ENCODE peak calls at places on chromosomes 7 and 10, in nine cellular contexts. I is heart left ventricle; M is adipocyte; R is CD4-positive, alpha-beta memory T cell; K is neural progenitor cell; X is IMR-90; H is foreskin keratinocyte; F is effector memory CD4-positive, alpha-beta T cell; P is OCI-LY7. S is an unnamed sample.
A peak's percentile ranks its signal among the peaks of the same experiment; 100 is the strongest.

GRCh38 chr7:22291979-22292378 is 65.0 kb downstream of the RAPGEF5 start:
- DNase-seq in K (no peak), P (no peak), F (no peak), X (no peak), M (no peak), H (no peak), I (no peak), R (no peak), S (no peak)

GRCh38 chr7:128197586-128197985 is 43.5 kb upstream of the LEP start:
- DNase-seq in I (no peak), X (peak; percentile 8), R (no peak), P (no peak), M (peak; percentile 10), F (no peak), K (no peak), H (no peak), S (no peak)

GRCh38 chr7:16915405-16915804 is 33.6 kb upstream of the AGR3 start:
- DNase-seq in H (peak; percentile 99), F (no peak), X (peak; percentile 91), P (no peak), M (peak; percentile 87), K (no peak), R (no peak), I (no peak), S (no peak)

GRCh38 chr10:116775488-116776400 is 33.4 kb upstream of the HSPA12A start:
- DNase-seq in X (no peak), H (no peak), I (no peak), M (no peak), R (no peak), K (no peak), F (no peak), P (no peak), S (no peak)

GRCh38 chr7:142104550-142105527 is 6.7 kb upstream of the MGAM2 start:
- DNase-seq in R (no peak), H (peak; percentile 83), M (peak; percentile 48), F (no peak), I (no peak), P (no peak), X (no peak), K (no peak), S (no peak)

GRCh38 chr10:15472431-15473400 is 101.6 kb upstream of the FAM171A1 start:
- DNase-seq in H (no peak), F (no peak), X (peak; percentile 7), R (no peak), K (peak; percentile 52), M (peak; percentile 89), P (no peak), I (no peak), S (no peak)

GRCh38 chr10:80196270-80196949 is 8.9 kb downstream of the ANXA11 start:
- DNase-seq in H (peak; percentile 73), R (peak; percentile 42), I (peak; percentile 57), P (peak; percentile 40), M (peak; percentile 31), X (peak; percentile 61), F (peak; percentile 32), K (no peak), S (peak; percentile 91)

GRCh38 chr7:31466036-31466435 is 47.9 kb upstream of the ITPRID1 start:
- DNase-seq in H (no peak), F (no peak), X (no peak), P (no peak), R (no peak), I (no peak), M (no peak), K (no peak), S (no peak)

GRCh38 chr10:44316187-44316921 is 68.5 kb downstream of the CXCL12 start:
- DNase-seq in P (peak; percentile 74), R (no peak), I (no peak), X (no peak), K (peak; percentile 16), M (no peak), F (no peak), H (no peak), S (no peak)

GRCh38 chr10:118850418-118851061 is 95.8 kb upstream of the CACUL1 start:
- DNase-seq in H (peak; percentile 76), I (peak; percentile 47), R (peak; percentile 25), X (peak; percentile 36), F (peak; percentile 38), P (peak; percentile 66), K (peak; percentile 87), M (peak; percentile 62), S (peak; percentile 20)

GRCh38 chr10:91799580-91799975 is 1.4 kb downstream of the TNKS2 start:
- DNase-seq in R (no peak), F (no peak), M (peak; percentile 51), K (no peak), H (peak; percentile 55), X (peak; percentile 43), P (no peak), I (no peak), S (no peak)

GRCh38 chr7:55018361-55019328 is at the start of gene EGFR:
- DNase-seq in H (peak; percentile 75), M (peak; percentile 90), I (peak; percentile 84), R (no peak), X (peak; percentile 80), F (no peak), P (no peak), K (peak; percentile 82), S (no peak)

GRCh38 chr7:23346316-23346715 is 47.2 kb downstream of the MALSU1 start:
- DNase-seq in R (peak; percentile 27), I (no peak), H (no peak), M (no peak), P (peak; percentile 31), X (no peak), F (no peak), K (no peak), S (no peak)

GRCh38 chr10:46084321-46085165 is 38.5 kb upstream of the MSMB start:
- DNase-seq in R (no peak), M (no peak), H (no peak), K (no peak), P (no peak), I (no peak), X (no peak), F (no peak), S (no peak)

GRCh38 chr7:84113906-84114875 is 80.4 kb downstream of the SEMA3A start:
- DNase-seq in F (no peak), I (no peak), K (no peak), P (no peak), M (no peak), R (no peak), H (no peak), X (no peak), S (no peak)

GRCh38 chr10:122475130-122475529 is 13.8 kb downstream of the HTRA1 start:
- DNase-seq in P (no peak), K (no peak), H (no peak), R (no peak), M (no peak), I (peak; percentile 66), F (no peak), X (no peak), S (no peak)

GRCh38 chr10:65952086-65952485 is 973.8 kb upstream of the LRRTM3 start:
- DNase-seq in R (no peak), P (no peak), I (no peak), H (no peak), M (no peak), F (no peak), X (no peak), K (no peak), S (no peak)

GRCh38 chr7:23235688-23236280 is 10.8 kb upstream of the GPNMB start:
- DNase-seq in K (no peak), I (peak; percentile 33), P (no peak), R (no peak), X (peak; percentile 35), M (no peak), H (peak; percentile 97), F (no peak), S (no peak)

GRCh38 chr10:43873717-43874116 is 225.0 kb upstream of the ZNF32 start:
- DNase-seq in R (no peak), I (no peak), K (no peak), P (no peak), F (no peak), H (no peak), X (no peak), M (no peak), S (no peak)

GRCh38 chr10:96261132-96261531 is 10.2 kb downstream of the BLNK start:
- DNase-seq in I (no peak), P (no peak), K (no peak), F (no peak), R (no peak), M (no peak), H (no peak), X (no peak), S (no peak)
- H3K4me1 ChIP-seq in I (no peaks in the 10 kb centered on the region), P (peaks cover 98% of the 10 kb centered on the region), K (peaks cover 8% of the 10 kb centered on the region), F (no peaks in the 10 kb centered on the region), R (no peaks in the 10 kb centered on the region), M (peaks cover 4% of the 10 kb centered on the region), H (no peaks in the 10 kb centered on the region), X (no peaks in the 10 kb centered on the region), S (no peaks in the 10 kb centered on the region)

GRCh38 chr10:132551093-132551807 is 13.7 kb downstream of the INPP5A start:
- DNase-seq in I (no peak), M (no peak), H (no peak), K (no peak), R (no peak), F (no peak), X (no peak), P (peak; percentile 84), S (no peak)
- H3K4me1 ChIP-seq in I (peaks cover 41% of the 10 kb centered on the region), M (no peaks in the 10 kb centered on the region), H (no peaks in the 10 kb centered on the region), K (no peaks in the 10 kb centered on the region), R (peaks cover 45% of the 10 kb centered on the region), F (peaks cover 27% of the 10 kb centered on the region), X (no peaks in the 10 kb centered on the region), P (peaks cover 62% of the 10 kb centered on the region), S (peaks cover 24% of the 10 kb centered on the region)

GRCh38 chr10:113122947-113123346 is 172.9 kb downstream of the TCF7L2 start:
- DNase-seq in I (no peak), P (no peak), K (no peak), H (no peak), X (no peak), M (no peak), R (no peak), F (no peak), S (no peak)
- H3K4me1 ChIP-seq in I (peaks cover 3% of the 10 kb centered on the region), P (no peaks in the 10 kb centered on the region), K (peaks cover 86% of the 10 kb centered on the region), H (no peaks in the 10 kb centered on the region), X (peaks cover 3% of the 10 kb centered on the region), M (peaks cover 19% of the 10 kb centered on the region), R (peaks cover 4% of the 10 kb centered on the region), F (no peaks in the 10 kb centered on the region), S (peaks cover 6% of the 10 kb centered on the region)

GRCh38 chr7:50779427-50779826 is 3.3 kb downstream of the GRB10 start:
- DNase-seq in I (no peak), P (no peak), F (no peak), M (no peak), K (no peak), X (no peak), H (no peak), R (no peak), S (no peak)

GRCh38 chr7:50775826-50776225 is 6.9 kb downstream of the GRB10 start:
- DNase-seq in K (no peak), X (no peak), I (no peak), P (no peak), M (no peak), F (no peak), H (no peak), R (no peak), S (no peak)

GRCh38 chr7:50780436-50780835 is 2.3 kb downstream of the GRB10 start:
- DNase-seq in R (no peak), I (no peak), M (no peak), X (no peak), K (no peak), H (no peak), F (no peak), P (no peak), S (no peak)

GRCh38 chr7:50775231-50775630 is 7.5 kb downstream of the GRB10 start:
- DNase-seq in X (no peak), F (no peak), R (no peak), I (no peak), H (no peak), K (no peak), M (no peak), P (no peak), S (no peak)

GRCh38 chr7:50778189-50778588 is 4.5 kb downstream of the GRB10 start:
- DNase-seq in I (no peak), K (no peak), R (no peak), H (no peak), F (no peak), X (no peak), M (no peak), P (no peak), S (no peak)
- H3K4me1 ChIP-seq in I (peaks cover 5% of the 10 kb centered on the region), K (peaks cover 22% of the 10 kb centered on the region), R (peaks cover 7% of the 10 kb centered on the region), H (no peaks in the 10 kb centered on the region), F (peaks cover 3% of the 10 kb centered on the region), X (no peaks in the 10 kb centered on the region), M (peaks cover 9% of the 10 kb centered on the region), P (no peaks in the 10 kb centered on the region), S (no peaks in the 10 kb centered on the region)